ENCODE peak calls at places on chromosomes 1 and 21, in six cellular contexts. L is KBM-7; U is activated T-helper 1 cell treated with anti-CD3 and anti-CD28 coated beads, Interleukin-2, amount 50 U/mL, for 16 hours; N is MG63; S is COR-L47; J is stimulated activated CD4-positive, alpha-beta T cell treated with anti-CD3 and anti-CD28 coated beads, Interleukin-1b, Interleukin-23, amount 100 ng/mL, for 24 hours. M is an unnamed sample.

GRCh38 chr21:35352066-35352770 is 303.1 kb upstream of the RUNX1 start:
- DNase-seq in L (no peak), U (no peak), N (no peak), S (no peak), J (no peak), M (no peak)

GRCh38 chr1:162213281-162213909 is 143.9 kb downstream of the NOS1AP start:
- DNase-seq in L (no peak), U (no peak), N (peak; percentile 76), S (no peak), J (no peak), M (peak; percentile 86)

GRCh38 chr1:214708321-214708960 is 105.4 kb downstream of the CENPF start:
- DNase-seq in L (no peak), U (no peak), N (no peak), S (no peak), J (no peak), M (peak; percentile 29)

GRCh38 chr1:197787623-197788536 is 12.6 kb upstream of the DENND1B start:
- DNase-seq in L (no peak), U (no peak), N (no peak), S (no peak), J (no peak), M (no peak)

GRCh38 chr1:70071597-70071996 is 133.8 kb downstream of the LRRC40 start:
- DNase-seq in L (no peak), U (no peak), N (peak; percentile 54), S (peak; percentile 5), J (no peak), M (no peak)

GRCh38 chr1:246301553-246302250 is 205.4 kb downstream of the SMYD3 start:
- DNase-seq in L (no peak), U (no peak), N (no peak), S (no peak), J (no peak), M (no peak)

GRCh38 chr1:59391216-59392179 is 94.6 kb downstream of the FGGY start:
- DNase-seq in L (peak; percentile 32), U (no peak), N (no peak), S (no peak), J (no peak), M (no peak)

GRCh38 chr21:26522704-26523103 is 50.4 kb downstream of the CYYR1 start:
- DNase-seq in L (no peak), U (no peak), N (no peak), S (no peak), J (no peak), M (no peak)

GRCh38 chr1:3176820-3177219 is 107.8 kb downstream of the PRDM16 start:
- DNase-seq in L (no peak), U (no peak), N (no peak), S (no peak), J (no peak), M (no peak)

GRCh38 chr1:18955442-18956188 is 861 bp downstream of the IFFO2 start:
- DNase-seq in L (peak; percentile 35), U (peak; percentile 21), N (peak; percentile 43), S (peak; percentile 11), J (no peak), M (peak; percentile 38)

GRCh38 chr1:11749203-11749689 is 12.7 kb upstream of the C1orf167 start:
- DNase-seq in L (peak; percentile 67), U (no peak), N (peak; percentile 30), S (peak; percentile 8), J (no peak), M (no peak)

GRCh38 chr1:221725683-221726330 is 16.1 kb downstream of the DUSP10 start:
- DNase-seq in L (peak; percentile 63), U (no peak), N (no peak), S (no peak), J (no peak), M (no peak)

GRCh38 chr1:204448321-204448964 is 36.8 kb upstream of the PPP1R15B start:
- DNase-seq in L (peak; percentile 57), U (no peak), N (no peak), S (no peak), J (no peak), M (peak; percentile 32)